ENCODE peak calls at places on chromosomes 16 and 17, in eight cellular contexts. E, F, J, B, X, H, Q and Z are unnamed samples.

GRCh38 chr16:49593423-49594040 is 219.9 kb downstream of the C16orf78 start:
- DNase-seq in E (no peak), F (no peak), J (no peak), B (no peak), X (no peak), H (no peak), Q (no peak), Z (no peak)

GRCh38 chr17:80279895-80280294 is 19.2 kb downstream of the RNF213 start:
- DNase-seq in E (no peak), F (peak; percentile 93), J (peak; percentile 90), B (no peak), X (peak; percentile 69), H (peak; percentile 48), Q (no peak), Z (peak; percentile 88)

GRCh38 chr17:44005865-44006580 is 1.6 kb downstream of the NAGS start:
- DNase-seq in E (peak; percentile 83), F (peak; percentile 66), J (no peak), B (no peak), X (no peak), H (peak; percentile 75), Q (no peak), Z (no peak)

GRCh38 chr17:17520599-17521232 is 24.5 kb upstream of the RASD1 start:
- DNase-seq in E (no peak), F (no peak), J (no peak), B (no peak), X (no peak), H (no peak), Q (no peak), Z (no peak)

GRCh38 chr16:18839555-18839954 is 38.2 kb upstream of the ARL6IP1 start:
- DNase-seq in E (no peak), F (no peak), J (no peak), B (no peak), X (no peak), H (peak; percentile 58), Q (no peak), Z (no peak)

GRCh38 chr17:82433560-82434215 is 15.3 kb upstream of the OGFOD3 start:
- DNase-seq in E (no peak), F (no peak), J (no peak), B (no peak), X (no peak), H (no peak), Q (no peak), Z (no peak)

GRCh38 chr17:5919104-5919503 is 151.1 kb upstream of the WSCD1 start:
- DNase-seq in E (no peak), F (no peak), J (no peak), B (no peak), X (no peak), H (no peak), Q (no peak), Z (no peak)

GRCh38 chr16:50565428-50565827 is 17.2 kb downstream of the NKD1 start:
- DNase-seq in E (no peak), F (no peak), J (no peak), B (no peak), X (no peak), H (no peak), Q (no peak), Z (no peak)

GRCh38 chr17:79997004-79997673 is 38.5 kb downstream of the TBC1D16 start:
- DNase-seq in E (no peak), F (no peak), J (no peak), B (no peak), X (no peak), H (no peak), Q (peak; percentile 28), Z (no peak)

GRCh38 chr17:79038545-79039135 is 14.7 kb downstream of the C1QTNF1 start:
- DNase-seq in E (peak; percentile 26), F (peak; percentile 99), J (peak; percentile 86), B (no peak), X (peak; percentile 98), H (no peak), Q (no peak), Z (peak; percentile 96)

GRCh38 chr16:81752225-81752875 is 26.7 kb upstream of the PLCG2 start:
- DNase-seq in E (no peak), F (peak; percentile 38), J (peak; percentile 31), B (no peak), X (no peak), H (peak; percentile 43), Q (peak; percentile 37), Z (no peak)

GRCh38 chr17:8151120-8151640 is 1.0 kb downstream of the PER1 start:
- DNase-seq in E (peak; percentile 83), F (peak; percentile 93), J (peak; percentile 90), B (peak; percentile 62), X (peak; percentile 66), H (peak; percentile 87), Q (peak; percentile 85), Z (peak; percentile 90)

GRCh38 chr17:30220414-30220813 is 15.1 kb downstream of the SLC6A4 start:
- DNase-seq in E (no peak), F (no peak), J (no peak), B (no peak), X (no peak), H (no peak), Q (no peak), Z (no peak)

GRCh38 chr16:68563631-68564366 is 24.7 kb downstream of the ZFP90 start:
- DNase-seq in E (no peak), F (peak; percentile 7), J (no peak), B (no peak), X (no peak), H (no peak), Q (no peak), Z (no peak)

DNA sequence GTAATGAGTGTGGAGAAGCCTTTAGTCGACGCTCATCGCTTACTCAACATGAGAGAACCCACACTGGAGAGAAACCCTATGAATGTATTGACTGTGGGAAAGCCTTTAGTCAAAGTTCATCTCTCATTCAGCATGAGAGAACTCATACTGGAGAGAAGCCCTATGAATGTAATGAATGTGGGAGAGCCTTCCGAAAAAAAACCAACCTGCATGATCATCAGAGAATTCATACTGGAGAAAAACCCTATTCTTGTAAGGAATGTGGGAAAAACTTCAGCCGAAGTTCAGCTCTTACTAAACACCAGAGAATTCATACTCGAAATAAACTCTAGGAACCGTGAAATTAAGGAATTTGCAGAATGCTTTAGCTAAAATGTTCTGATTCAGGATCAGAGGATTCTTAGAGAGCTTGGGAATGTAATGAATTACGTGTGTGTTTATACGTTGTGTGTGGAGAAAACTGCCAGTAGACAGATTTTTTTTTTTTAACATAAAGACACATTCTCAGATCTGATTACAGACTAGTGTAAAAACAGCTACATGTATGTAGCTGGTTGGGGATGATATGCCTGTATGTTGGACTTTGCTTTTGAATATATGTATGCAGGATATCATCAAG is 25.4 kb downstream of the ZFP90 start:
- DNase-seq in E (no peak), F (peak; percentile 28), J (peak; percentile 32), B (no peak), X (no peak), H (no peak), Q (no peak), Z (peak; percentile 8)
- H3K9me3 ChIP-seq in E (peaks cover 9% of the 10 kb centered on the region), F (peaks cover 46% of the 10 kb centered on the region), J (peaks cover 8% of the 10 kb centered on the region), B (peaks cover 99% of the 10 kb centered on the region), X (peaks cover 46% of the 10 kb centered on the region), H (peaks cover 44% of the 10 kb centered on the region), Q (peaks cover 91% of the 10 kb centered on the region), Z (peaks cover 89% of the 10 kb centered on the region)

GRCh38 chr16:80116711-80117110 is 424.1 kb upstream of the DYNLRB2 start:
- DNase-seq in E (no peak), F (no peak), J (no peak), B (no peak), X (no peak), H (no peak), Q (no peak), Z (no peak)
- H3K9me3 ChIP-seq in E (no peaks in the 10 kb centered on the region), F (no peaks in the 10 kb centered on the region), J (no peaks in the 10 kb centered on the region), B (no peaks in the 10 kb centered on the region), X (no peaks in the 10 kb centered on the region), H (no peaks in the 10 kb centered on the region), Q (no peaks in the 10 kb centered on the region), Z (no peaks in the 10 kb centered on the region)

GRCh38 chr17:70984873-70985272 is 815.5 kb downstream of the KCNJ2 start:
- DNase-seq in E (no peak), F (no peak), J (no peak), B (no peak), X (no peak), H (no peak), Q (no peak), Z (no peak)
- H3K9me3 ChIP-seq in E (no peaks in the 10 kb centered on the region), F (no peaks in the 10 kb centered on the region), J (no peaks in the 10 kb centered on the region), B (no peaks in the 10 kb centered on the region), X (peaks cover 12% of the 10 kb centered on the region), H (no peaks in the 10 kb centered on the region), Q (no peaks in the 10 kb centered on the region), Z (peaks cover 7% of the 10 kb centered on the region)

DNA sequence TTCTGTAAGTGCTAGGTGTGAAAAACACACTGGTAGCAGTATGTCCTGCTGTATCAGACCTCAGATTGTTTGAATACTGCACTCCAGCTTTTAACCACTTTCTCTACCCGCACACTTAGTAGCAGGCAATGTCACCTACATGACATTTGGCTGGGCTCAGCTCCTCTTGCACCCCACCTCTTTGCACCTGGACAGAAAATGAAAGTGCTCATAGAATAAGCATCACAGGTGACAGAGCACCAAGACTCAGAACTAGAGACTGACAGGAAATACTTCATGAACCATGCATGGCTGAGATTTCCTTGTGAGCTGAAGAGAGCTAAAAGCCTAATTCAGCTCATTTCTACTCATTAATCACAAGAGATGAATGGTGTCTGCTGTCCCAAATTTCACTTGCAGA is 1014.2 kb upstream of the CDH8 start:
- DNase-seq in E (no peak), F (no peak), J (no peak), B (no peak), X (no peak), H (no peak), Q (no peak), Z (no peak)
- H3K9me3 ChIP-seq in E (no peaks in the 10 kb centered on the region), F (peaks cover under 1% of the 10 kb centered on the region), J (no peaks in the 10 kb centered on the region), B (no peaks in the 10 kb centered on the region), X (no peaks in the 10 kb centered on the region), H (no peaks in the 10 kb centered on the region), Q (no peaks in the 10 kb centered on the region), Z (peaks cover 5% of the 10 kb centered on the region)

DNA sequence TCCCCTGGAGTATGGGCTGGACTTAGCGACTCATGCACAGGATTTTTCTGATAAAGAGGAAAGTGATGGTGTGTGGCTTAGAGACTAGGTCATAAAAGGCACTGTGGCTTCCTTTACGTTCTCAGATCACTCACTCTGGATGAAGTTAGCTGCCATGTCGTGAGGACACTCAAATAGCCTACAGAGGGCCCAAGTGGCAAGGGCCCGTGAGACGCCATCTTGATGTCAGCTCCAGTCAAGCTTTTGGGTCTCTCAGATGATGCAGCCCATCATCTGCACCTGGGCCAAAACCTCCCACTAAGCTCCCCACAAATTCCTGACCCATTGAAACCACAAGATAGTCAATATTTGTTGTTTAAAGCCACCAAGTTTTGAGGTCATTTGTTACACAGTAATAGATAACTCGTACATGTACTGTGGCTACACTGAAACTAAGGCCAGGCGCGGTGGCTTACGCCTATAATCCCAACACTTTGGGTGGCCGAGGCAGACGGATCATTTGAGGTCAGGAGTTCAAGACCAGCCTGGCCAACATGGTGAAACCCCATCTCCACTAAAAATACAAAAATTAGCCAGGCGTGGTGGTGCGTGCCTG is 14.7 kb downstream of the ST6GALNAC2 start:
- DNase-seq in E (no peak), F (no peak), J (no peak), B (no peak), X (no peak), H (no peak), Q (no peak), Z (no peak)
- H3K9me3 ChIP-seq in E (no peaks in the 10 kb centered on the region), F (no peaks in the 10 kb centered on the region), J (no peaks in the 10 kb centered on the region), B (no peaks in the 10 kb centered on the region), X (no peaks in the 10 kb centered on the region), H (no peaks in the 10 kb centered on the region), Q (no peaks in the 10 kb centered on the region), Z (peaks cover 6% of the 10 kb centered on the region)